ENCODE peak calls at places on chromosomes 5 and 9, in six cellular contexts. A is H1, S is psoas muscle, V is stomach, J is GM23338, D is fibroblast of pulmonary artery. G is an unnamed sample.

GRCh38 chr9:95005276-95006141 is 279.0 kb downstream of the AOPEP start:
- DNase-seq in A (no peak), J (peak; percentile 39), V (no peak), S (no peak), D (no peak), G (no peak)

GRCh38 chr5:78661691-78662090 is 13.1 kb upstream of the LHFPL2 start:
- DNase-seq in J (no peak), S (no peak), D (no peak), A (no peak), V (no peak), G (no peak)

GRCh38 chr5:542693-543311 is 18.6 kb upstream of the SLC9A3 start:
- DNase-seq in J (no peak), D (no peak), V (no peak), S (peak; percentile 44), A (no peak), G (no peak)

GRCh38 chr5:160835376-160835775 is 16.6 kb downstream of the ATP10B start:
- DNase-seq in S (no peak), J (no peak), V (no peak), D (no peak), A (no peak), G (no peak)

GRCh38 chr9:93686880-93687236 is 110.5 kb downstream of the PHF2 start:
- DNase-seq in S (no peak), V (no peak), A (no peak), D (no peak), J (no peak), G (no peak)

GRCh38 chr5:135249658-135250057 is 149.4 kb downstream of the MACROH2A1 start:
- DNase-seq in D (no peak), S (no peak), J (no peak), A (no peak), V (peak; percentile 4), G (peak; percentile 55)

GRCh38 chr5:159181152-159181551 is 28.2 kb downstream of the RNF145 start:
- DNase-seq in V (no peak), J (no peak), A (no peak), D (no peak), S (no peak), G (no peak)

GRCh38 chr5:178143901-178144300 is 9.8 kb downstream of the NHP2 start:
- DNase-seq in A (no peak), S (peak; percentile 84), J (no peak), V (no peak), D (peak; percentile 43), G (no peak)

GRCh38 chr5:116068028-116068632 is 16.7 kb upstream of the COMMD10 start:
- DNase-seq in D (peak; percentile 80), J (peak; percentile 79), V (no peak), S (no peak), A (no peak), G (peak; percentile 36)

GRCh38 chr9:95406114-95406513 is 88.6 kb upstream of the FANCC start:
- DNase-seq in V (no peak), S (no peak), J (no peak), A (no peak), D (peak; percentile 78), G (no peak)

GRCh38 chr9:36437790-36438189 is 37.7 kb upstream of the RNF38 start:
- DNase-seq in D (no peak), S (no peak), A (no peak), J (no peak), V (no peak), G (no peak)

GRCh38 chr5:54758038-54758437 is 227.4 kb downstream of the ESM1 start:
- DNase-seq in J (no peak), V (no peak), D (peak; percentile 89), A (no peak), S (no peak), G (peak; percentile 84)

GRCh38 chr9:125749951-125750655 is 2.9 kb downstream of the PBX3 start:
- DNase-seq in D (no peak), S (no peak), V (no peak), J (no peak), A (no peak), G (no peak)

GRCh38 chr9:100227636-100228035 is 125.1 kb downstream of the TEX10 start:
- DNase-seq in S (no peak), V (no peak), D (no peak), A (no peak), J (no peak), G (no peak)

GRCh38 chr9:100221538-100221937 is 122.5 kb downstream of the INVS start:
- DNase-seq in J (no peak), S (no peak), V (no peak), D (no peak), A (no peak), G (no peak)

GRCh38 chr9:100219347-100219746 is 120.3 kb downstream of the INVS start:
- DNase-seq in V (no peak), A (no peak), J (no peak), S (no peak), D (no peak), G (no peak)

GRCh38 chr9:100220936-100221335 is 121.9 kb downstream of the INVS start:
- DNase-seq in S (no peak), D (no peak), V (no peak), J (no peak), A (no peak), G (no peak)

GRCh38 chr9:100222674-100223073 is 123.6 kb downstream of the INVS start:
- DNase-seq in A (no peak), S (no peak), V (no peak), J (peak; percentile 43), D (peak; percentile 62), G (peak; percentile 33)
- TF ChIP-seq CTCF in A (peak; percentile 15), S (peak; percentile 27), V (no peak), J (peak; percentile 46), D (peak; percentile 52), G (peak; percentile 77)

DNA sequence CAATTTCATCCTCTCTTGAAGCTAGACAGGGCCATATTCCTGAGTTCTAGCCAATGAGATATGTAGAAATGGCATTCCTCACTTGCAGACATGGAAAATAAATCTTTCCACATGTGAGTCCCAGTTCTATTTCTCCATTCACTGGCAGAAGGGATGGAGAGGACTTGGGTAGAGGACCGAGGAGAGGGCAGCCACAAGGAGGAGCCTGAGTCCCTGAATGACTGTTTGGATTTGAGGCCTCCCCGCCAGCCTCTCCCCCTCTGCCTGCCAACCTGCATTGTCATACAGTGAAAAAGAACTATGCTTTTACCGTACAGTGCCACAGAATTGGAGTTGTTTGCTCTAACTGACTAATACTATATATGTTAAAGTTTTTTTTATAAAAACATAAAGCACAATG is 583.0 kb upstream of the WWC1 start:
- DNase-seq in A (no peak), J (no peak), V (no peak), S (no peak), D (no peak), G (no peak)
- TF ChIP-seq CTCF in A (peak; percentile 18), J (peak; percentile 61), V (no peak), S (no peak), D (no peak), G (peak; percentile 17)

GRCh38 chr5:141475625-141476131 is at the start of gene PCDHGC3:
- DNase-seq in S (peak; percentile 96), V (peak; percentile 88), J (peak; percentile 95), D (peak; percentile 97), A (no peak), G (peak; percentile 97)
- TF ChIP-seq CTCF in S (peak; percentile 29), V (no peak), J (peak; percentile 59), D (no peak), A (peak; percentile 63), G (peak; percentile 64)

DNA sequence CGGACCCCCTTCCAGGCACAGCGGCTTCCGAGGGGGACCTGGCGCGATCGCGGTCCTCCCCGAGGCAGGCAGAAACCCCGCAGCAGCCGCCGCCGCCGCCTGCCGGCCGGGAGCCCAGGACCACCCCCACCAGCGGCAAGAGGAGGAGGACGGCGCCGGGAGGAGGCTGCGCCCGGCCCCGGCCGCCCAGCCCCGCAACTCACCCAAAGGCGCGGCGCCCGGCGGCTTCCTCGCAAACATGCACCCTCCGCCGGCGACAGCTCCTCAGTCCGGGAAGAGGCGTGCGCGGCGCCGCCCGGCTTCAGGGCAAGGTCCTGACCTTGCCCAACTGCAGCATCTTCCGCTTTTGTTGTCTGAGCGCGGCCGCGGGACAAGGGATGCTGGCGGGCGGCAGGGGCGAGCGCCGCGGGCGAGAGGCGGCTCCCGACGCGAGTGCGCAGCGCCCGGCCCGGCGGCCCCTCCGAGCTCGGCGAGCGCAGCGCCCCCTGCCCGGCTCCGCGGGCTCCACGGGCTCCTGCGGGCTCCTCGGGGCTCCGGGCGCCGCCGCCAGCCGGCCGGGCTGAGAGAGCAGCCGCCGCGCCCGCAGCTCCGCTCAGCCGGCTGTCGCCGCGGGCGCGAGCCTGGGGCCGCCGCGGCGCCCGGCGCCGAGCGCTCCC is 504 bp downstream of the CTNND2 start:
- DNase-seq in S (no peak), V (no peak), J (peak; percentile 73), A (no peak), D (no peak), G (no peak)
- TF ChIP-seq CTCF in S (no peak), V (no peak), J (no peak), A (peak; percentile 8), D (no peak), G (no peak)

G was measured in HFFc6.